ENCODE peak calls at places on chromosomes 3 and 15, in six cellular contexts. One of them, this sample, is unnamed.

GRCh38 chr15:72604794-72605193 is 49.7 kb upstream of the GOLGA6B start:
- DNase-seq in thoracic aorta: no peak
- DNase-seq in stomach: no peak
- DNase-seq in cardiac muscle cell: no peak
- DNase-seq in SK-N-SH: peak; percentile 24
- DNase-seq in kidney: no peak
- DNase-seq in this sample: no peak

GRCh38 chr3:110094002-110094401 is 756.7 kb upstream of the DPPA4 start:
- DNase-seq in thoracic aorta: no peak
- DNase-seq in stomach: no peak
- DNase-seq in cardiac muscle cell: no peak
- DNase-seq in SK-N-SH: no peak
- DNase-seq in kidney: no peak
- DNase-seq in this sample: no peak

GRCh38 chr3:40741729-40742128 is 217.0 kb downstream of the ZNF621 start:
- DNase-seq in thoracic aorta: no peak
- DNase-seq in stomach: no peak
- DNase-seq in cardiac muscle cell: peak; percentile 76
- DNase-seq in SK-N-SH: no peak
- DNase-seq in kidney: no peak
- DNase-seq in this sample: no peak

GRCh38 chr3:52614689-52615088 is 71.0 kb downstream of the PBRM1 start:
- DNase-seq in thoracic aorta: no peak
- DNase-seq in stomach: no peak
- DNase-seq in cardiac muscle cell: peak; percentile 12
- DNase-seq in SK-N-SH: no peak
- DNase-seq in kidney: no peak
- DNase-seq in this sample: no peak

GRCh38 chr3:108662141-108662738 is 72.7 kb downstream of the DZIP3 start:
- DNase-seq in thoracic aorta: no peak
- DNase-seq in stomach: no peak
- DNase-seq in cardiac muscle cell: peak; percentile 91
- DNase-seq in SK-N-SH: peak; percentile 53
- DNase-seq in kidney: no peak
- DNase-seq in this sample: peak; percentile 8

GRCh38 chr3:34185301-34185700 is 386.9 kb downstream of the PDCD6IP start:
- DNase-seq in thoracic aorta: no peak
- DNase-seq in stomach: no peak
- DNase-seq in cardiac muscle cell: no peak
- DNase-seq in SK-N-SH: no peak
- DNase-seq in kidney: no peak
- DNase-seq in this sample: no peak

GRCh38 chr3:108315767-108316301 is 19.5 kb downstream of the HHLA2 start:
- DNase-seq in thoracic aorta: no peak
- DNase-seq in stomach: no peak
- DNase-seq in cardiac muscle cell: no peak
- DNase-seq in SK-N-SH: no peak
- DNase-seq in kidney: no peak
- DNase-seq in this sample: no peak

GRCh38 chr3:48543271-48543866 is 13.2 kb downstream of the PFKFB4 start:
- DNase-seq in thoracic aorta: no peak
- DNase-seq in stomach: peak; percentile 45
- DNase-seq in cardiac muscle cell: no peak
- DNase-seq in SK-N-SH: peak; percentile 71
- DNase-seq in kidney: peak; percentile 73
- DNase-seq in this sample: no peak

GRCh38 chr3:112856537-112856936 is 9.9 kb upstream of the CD200R1L start:
- DNase-seq in thoracic aorta: no peak
- DNase-seq in stomach: no peak
- DNase-seq in cardiac muscle cell: no peak
- DNase-seq in SK-N-SH: peak; percentile 12
- DNase-seq in kidney: no peak
- DNase-seq in this sample: no peak

GRCh38 chr15:63308491-63308890 is 31.1 kb downstream of the APH1B start:
- DNase-seq in thoracic aorta: no peak
- DNase-seq in stomach: no peak
- DNase-seq in cardiac muscle cell: no peak
- DNase-seq in SK-N-SH: no peak
- DNase-seq in kidney: no peak
- DNase-seq in this sample: no peak

GRCh38 chr3:81554348-81554747 is 207.1 kb downstream of the GBE1 start:
- DNase-seq in thoracic aorta: no peak
- DNase-seq in stomach: no peak
- DNase-seq in cardiac muscle cell: peak; percentile 54
- DNase-seq in SK-N-SH: no peak
- DNase-seq in kidney: no peak
- DNase-seq in this sample: peak; percentile 13

GRCh38 chr3:184954251-184954650 is 142.3 kb downstream of the VPS8 start:
- DNase-seq in thoracic aorta: no peak
- DNase-seq in stomach: no peak
- DNase-seq in cardiac muscle cell: peak; percentile 10
- DNase-seq in SK-N-SH: no peak
- DNase-seq in kidney: no peak
- DNase-seq in this sample: no peak

GRCh38 chr15:51341366-51342248 is at the start of gene GLDN:
- DNase-seq in thoracic aorta: peak; percentile 57
- DNase-seq in stomach: peak; percentile 52
- DNase-seq in cardiac muscle cell: peak; percentile 28
- DNase-seq in SK-N-SH: peak; percentile 80
- DNase-seq in kidney: peak; percentile 77
- DNase-seq in this sample: no peak

GRCh38 chr3:134317106-134317947 is 56.9 kb downstream of the AMOTL2 start:
- DNase-seq in thoracic aorta: no peak
- DNase-seq in stomach: no peak
- DNase-seq in cardiac muscle cell: no peak
- DNase-seq in SK-N-SH: no peak
- DNase-seq in kidney: no peak
- DNase-seq in this sample: no peak

GRCh38 chr3:29186131-29186599 is 94.7 kb upstream of the RBMS3 start:
- DNase-seq in thoracic aorta: no peak
- DNase-seq in stomach: no peak
- DNase-seq in cardiac muscle cell: peak; percentile 89
- DNase-seq in SK-N-SH: no peak
- DNase-seq in kidney: no peak
- DNase-seq in this sample: no peak

GRCh38 chr3:105791134-105791533 is 77.7 kb downstream of the CBLB start:
- DNase-seq in thoracic aorta: no peak
- DNase-seq in stomach: no peak
- DNase-seq in cardiac muscle cell: peak; percentile 70
- DNase-seq in SK-N-SH: no peak
- DNase-seq in kidney: no peak
- DNase-seq in this sample: no peak

GRCh38 chr3:189365609-189366564 is 194.1 kb downstream of the TPRG1 start:
- DNase-seq in thoracic aorta: no peak
- DNase-seq in stomach: no peak
- DNase-seq in cardiac muscle cell: peak; percentile 61
- DNase-seq in SK-N-SH: no peak
- DNase-seq in kidney: no peak
- DNase-seq in this sample: no peak

GRCh38 chr3:184175506-184175905 is 851 bp downstream of the AP2M1 start:
- DNase-seq in thoracic aorta: no peak
- DNase-seq in stomach: no peak
- DNase-seq in cardiac muscle cell: no peak
- DNase-seq in SK-N-SH: no peak
- DNase-seq in kidney: peak; percentile 44
- DNase-seq in this sample: no peak

GRCh38 chr3:118347781-118348557 is 686.7 kb downstream of the IGSF11 start:
- DNase-seq in thoracic aorta: no peak
- DNase-seq in stomach: no peak
- DNase-seq in cardiac muscle cell: no peak
- DNase-seq in SK-N-SH: peak; percentile 11
- DNase-seq in kidney: no peak
- DNase-seq in this sample: no peak

GRCh38 chr3:63523100-63523499 is 129.4 kb upstream of the SNTN start:
- DNase-seq in thoracic aorta: no peak
- DNase-seq in stomach: no peak
- DNase-seq in cardiac muscle cell: peak; percentile 0
- DNase-seq in SK-N-SH: peak; percentile 4
- DNase-seq in kidney: no peak
- DNase-seq in this sample: no peak

GRCh38 chr3:13902648-13903238 is 22.9 kb upstream of the WNT7A start:
- DNase-seq in thoracic aorta: no peak
- DNase-seq in stomach: no peak
- DNase-seq in cardiac muscle cell: no peak
- DNase-seq in SK-N-SH: no peak
- DNase-seq in kidney: no peak
- DNase-seq in this sample: no peak
- H3K9me3 ChIP-seq in thoracic aorta: peaks cover 53% of the 10 kb centered on the region
- H3K9me3 ChIP-seq in stomach: peaks cover 76% of the 10 kb centered on the region
- H3K9me3 ChIP-seq in cardiac muscle cell: peaks cover 5% of the 10 kb centered on the region
- H3K9me3 ChIP-seq in SK-N-SH: peaks cover 15% of the 10 kb centered on the region
- H3K9me3 ChIP-seq in kidney: peaks cover 81% of the 10 kb centered on the region
- H3K9me3 ChIP-seq in this sample: no peaks in the 10 kb centered on the region

GRCh38 chr3:43019168-43019765 is 40.2 kb downstream of the GASK1A start:
- DNase-seq in thoracic aorta: no peak
- DNase-seq in stomach: no peak
- DNase-seq in cardiac muscle cell: no peak
- DNase-seq in SK-N-SH: no peak
- DNase-seq in kidney: no peak
- DNase-seq in this sample: no peak
- H3K9me3 ChIP-seq in thoracic aorta: no peaks in the 10 kb centered on the region
- H3K9me3 ChIP-seq in stomach: no peaks in the 10 kb centered on the region
- H3K9me3 ChIP-seq in cardiac muscle cell: no peaks in the 10 kb centered on the region
- H3K9me3 ChIP-seq in SK-N-SH: no peaks in the 10 kb centered on the region
- H3K9me3 ChIP-seq in kidney: no peaks in the 10 kb centered on the region
- H3K9me3 ChIP-seq in this sample: no peaks in the 10 kb centered on the region

GRCh38 chr15:34158355-34158754 is 51.5 kb downstream of the KATNBL1 start:
- DNase-seq in thoracic aorta: no peak
- DNase-seq in stomach: no peak
- DNase-seq in cardiac muscle cell: no peak
- DNase-seq in SK-N-SH: no peak
- DNase-seq in kidney: no peak
- DNase-seq in this sample: no peak
- H3K9me3 ChIP-seq in thoracic aorta: peaks cover 17% of the 10 kb centered on the region
- H3K9me3 ChIP-seq in stomach: peaks cover 49% of the 10 kb centered on the region
- H3K9me3 ChIP-seq in cardiac muscle cell: no peaks in the 10 kb centered on the region
- H3K9me3 ChIP-seq in SK-N-SH: peaks cover 24% of the 10 kb centered on the region
- H3K9me3 ChIP-seq in kidney: peaks cover 17% of the 10 kb centered on the region
- H3K9me3 ChIP-seq in this sample: no peaks in the 10 kb centered on the region

GRCh38 chr15:46815765-46816164 is 901.5 kb upstream of the SEMA6D start:
- DNase-seq in thoracic aorta: no peak
- DNase-seq in stomach: peak; percentile 26
- DNase-seq in cardiac muscle cell: no peak
- DNase-seq in SK-N-SH: peak; percentile 16
- DNase-seq in kidney: no peak
- DNase-seq in this sample: no peak
- H3K9me3 ChIP-seq in thoracic aorta: no peaks in the 10 kb centered on the region
- H3K9me3 ChIP-seq in stomach: no peaks in the 10 kb centered on the region
- H3K9me3 ChIP-seq in cardiac muscle cell: no peaks in the 10 kb centered on the region
- H3K9me3 ChIP-seq in SK-N-SH: no peaks in the 10 kb centered on the region
- H3K9me3 ChIP-seq in kidney: no peaks in the 10 kb centered on the region
- H3K9me3 ChIP-seq in this sample: no peaks in the 10 kb centered on the region

DNA sequence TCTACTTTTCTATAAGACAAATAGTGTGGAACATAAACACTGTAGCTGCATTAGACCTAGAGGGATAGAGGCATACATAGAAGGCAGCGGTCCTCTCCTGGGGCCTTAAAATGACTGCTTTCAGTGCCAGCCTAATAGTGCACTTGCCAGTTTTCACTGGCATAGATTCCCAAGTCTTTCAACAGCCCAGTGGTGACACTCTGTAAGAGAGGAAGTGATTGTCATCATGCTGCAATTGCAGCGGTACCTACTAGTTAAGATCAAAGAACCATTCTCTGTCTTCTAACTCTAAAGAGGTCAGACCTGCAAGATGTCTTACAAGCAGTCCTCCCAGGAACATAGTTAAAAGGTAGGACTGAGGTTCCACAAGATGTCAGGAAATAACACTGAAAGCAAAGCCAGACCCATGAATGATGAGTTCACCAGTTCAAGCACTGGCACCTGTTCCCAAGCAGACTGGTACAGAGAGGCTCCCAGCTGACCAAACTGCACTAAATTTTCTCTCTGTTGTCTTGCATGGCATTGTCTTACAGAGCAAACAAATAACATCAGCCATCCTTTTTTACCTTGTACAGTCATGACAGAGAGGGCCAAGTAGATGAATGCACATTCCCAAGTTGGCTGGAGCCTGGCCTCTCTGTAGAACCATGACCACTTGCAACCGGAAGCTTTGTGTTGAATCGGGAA is 100.5 kb upstream of the SKOR1 start:
- DNase-seq in thoracic aorta: no peak
- DNase-seq in stomach: no peak
- DNase-seq in cardiac muscle cell: no peak
- DNase-seq in SK-N-SH: no peak
- DNase-seq in kidney: no peak
- DNase-seq in this sample: no peak
- H3K9me3 ChIP-seq in thoracic aorta: no peaks in the 10 kb centered on the region
- H3K9me3 ChIP-seq in stomach: no peaks in the 10 kb centered on the region
- H3K9me3 ChIP-seq in cardiac muscle cell: no peaks in the 10 kb centered on the region
- H3K9me3 ChIP-seq in SK-N-SH: no peaks in the 10 kb centered on the region
- H3K9me3 ChIP-seq in kidney: no peaks in the 10 kb centered on the region
- H3K9me3 ChIP-seq in this sample: no peaks in the 10 kb centered on the region

DNA sequence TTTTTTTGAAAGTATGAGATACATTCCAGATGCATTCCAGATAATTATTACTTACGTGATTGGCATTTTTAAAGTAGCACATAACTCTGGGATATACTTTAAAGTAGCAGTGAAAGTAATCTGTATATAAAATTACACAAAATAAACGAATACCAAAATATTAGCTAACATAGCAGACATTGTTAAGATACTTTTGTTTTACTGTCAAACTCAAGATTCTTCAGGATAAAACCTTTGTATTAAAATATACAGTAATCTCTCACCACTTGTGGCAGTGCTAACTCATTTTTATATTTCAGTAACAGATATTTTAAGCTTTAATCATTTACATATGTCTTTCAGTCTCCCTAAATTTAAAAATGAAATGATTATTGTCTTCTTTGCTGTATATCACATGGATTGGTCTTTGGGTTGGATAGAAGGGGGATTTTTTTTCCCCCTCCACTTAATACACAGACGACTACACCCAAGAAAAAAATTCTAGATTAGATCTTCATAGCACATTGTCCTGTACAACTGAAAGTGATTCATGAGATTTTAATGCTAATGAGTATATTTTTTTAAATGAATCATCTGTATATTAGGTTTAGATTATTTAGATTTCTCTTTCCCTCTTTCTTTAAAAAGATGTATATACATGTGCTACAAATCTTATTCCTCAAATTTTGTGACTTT is 24.6 kb upstream of the EBLN2 start:
- DNase-seq in thoracic aorta: no peak
- DNase-seq in stomach: no peak
- DNase-seq in cardiac muscle cell: no peak
- DNase-seq in SK-N-SH: no peak
- DNase-seq in kidney: no peak
- DNase-seq in this sample: no peak
- H3K9me3 ChIP-seq in thoracic aorta: no peaks in the 10 kb centered on the region
- H3K9me3 ChIP-seq in stomach: no peaks in the 10 kb centered on the region
- H3K9me3 ChIP-seq in cardiac muscle cell: no peaks in the 10 kb centered on the region
- H3K9me3 ChIP-seq in SK-N-SH: no peaks in the 10 kb centered on the region
- H3K9me3 ChIP-seq in kidney: no peaks in the 10 kb centered on the region
- H3K9me3 ChIP-seq in this sample: no peaks in the 10 kb centered on the region

This sample was measured in prostate gland.